ENCODE peak calls at places on chromosomes 6 and 20, in seven cellular contexts. H is stimulated activated naive CD8-positive, alpha-beta T cell treated with anti-CD3 and anti-CD28 coated beads, Interleukin-15, Interleukin-2, amounts not matched to agents 100 U/mL and 50 U/mL, for 24 hours; Y is NCI-H1092 treated with DMSO at 0.1 percent for 48 hours; G is T-helper 2 cell; I is putamen; J is iris pigment epithelial cell; L is dorsolateral prefrontal cortex. T is an unnamed sample.

GRCh38 chr6:87105823-87106222 is 10.9 kb upstream of the CGA start:
- DNase-seq in L (no peak), Y (no peak), I (no peak), J (peak; percentile 38), H (no peak), G (no peak), T (no peak)

GRCh38 chr20:64001607-64002011 is 20.7 kb downstream of the PRPF6 start:
- DNase-seq in Y (peak; percentile 88), L (no peak), I (no peak), G (no peak), J (peak; percentile 11), H (no peak), T (no peak)

GRCh38 chr6:122289721-122290501 is 109.5 kb upstream of the HSF2 start:
- DNase-seq in J (peak; percentile 15), H (no peak), L (no peak), I (peak; percentile 7), G (no peak), Y (peak; percentile 24), T (no peak)

GRCh38 chr6:137316626-137317025 is 97.4 kb upstream of the IFNGR1 start:
- DNase-seq in I (no peak), G (no peak), L (no peak), Y (no peak), J (no peak), H (no peak), T (no peak)

GRCh38 chr6:166078294-166078693 is 89.4 kb downstream of the TBXT start:
- DNase-seq in H (no peak), L (no peak), J (peak; percentile 96), I (no peak), G (no peak), Y (no peak), T (peak; percentile 17)

GRCh38 chr6:14316911-14317535 is 199.5 kb downstream of the CD83 start:
- DNase-seq in L (no peak), J (no peak), H (peak; percentile 14), Y (peak; percentile 25), I (no peak), G (peak; percentile 39), T (no peak)

GRCh38 chr6:49336514-49337131 is 126.4 kb downstream of the MMUT start:
- DNase-seq in L (no peak), H (no peak), Y (no peak), G (no peak), I (no peak), J (peak; percentile 50), T (no peak)

GRCh38 chr20:62949887-62950286 is 2.6 kb upstream of the SLC17A9 start:
- DNase-seq in Y (no peak), H (no peak), J (no peak), I (no peak), L (no peak), G (no peak), T (no peak)

GRCh38 chr20:25574411-25574810 is 10.9 kb downstream of the NINL start:
- DNase-seq in Y (no peak), H (no peak), I (no peak), G (no peak), J (peak; percentile 79), L (no peak), T (peak; percentile 57)

GRCh38 chr6:75348882-75349261 is 64.3 kb upstream of the TMEM30A start:
- DNase-seq in I (no peak), Y (no peak), H (no peak), J (no peak), L (no peak), G (no peak), T (no peak)

GRCh38 chr6:157804448-157805327 is 18.4 kb upstream of the SNX9 start:
- DNase-seq in H (peak; percentile 34), G (no peak), Y (no peak), J (no peak), L (no peak), I (no peak), T (no peak)

GRCh38 chr20:1330075-1330830 is 1.3 kb upstream of the SDCBP2 start:
- DNase-seq in G (peak; percentile 63), I (peak; percentile 30), H (peak; percentile 43), Y (no peak), L (no peak), J (no peak), T (no peak)